ENCODE peak calls at places on chromosomes 11 and 22, in five cellular contexts. K, Y, V, A and U are unnamed samples. For H3K4me1, the result is how much of the 10 kb centered on the place peaks cover.

GRCh38 chr22:24059121-24059520 is 48.0 kb downstream of the CABIN1 start:
- DNase-seq in K (no peak), Y (no peak), V (no peak), A (no peak), U (no peak)

GRCh38 chr11:64285885-64286800 is 495 bp downstream of the GPR137 start:
- DNase-seq in K (peak), Y (peak), V (no peak), A (no peak), U (peak)

GRCh38 chr11:125078516-125079140 is 15.5 kb downstream of the SLC37A2 start:
- DNase-seq in K (no peak), Y (no peak), V (no peak), A (no peak), U (no peak)

GRCh38 chr11:17352925-17353227 is 1.3 kb downstream of the NCR3LG1 start:
- DNase-seq in K (peak), Y (peak), V (peak), A (peak), U (peak)

GRCh38 chr11:112174789-112175595 is at the start of gene BCO2:
- DNase-seq in K (peak), Y (peak), V (peak), A (peak), U (peak)

GRCh38 chr11:78325274-78325781 is 92.3 kb downstream of the GAB2 start:
- DNase-seq in K (no peak), Y (no peak), V (peak), A (no peak), U (no peak)

GRCh38 chr11:93921695-93922468 is 71.5 kb upstream of the VSTM5 start:
- DNase-seq in K (peak), Y (peak), V (peak), A (peak), U (no peak)

GRCh38 chr22:50086526-50086925 is 1.3 kb upstream of the MLC1 start:
- DNase-seq in K (no peak), Y (no peak), V (no peak), A (no peak), U (no peak)

DNA sequence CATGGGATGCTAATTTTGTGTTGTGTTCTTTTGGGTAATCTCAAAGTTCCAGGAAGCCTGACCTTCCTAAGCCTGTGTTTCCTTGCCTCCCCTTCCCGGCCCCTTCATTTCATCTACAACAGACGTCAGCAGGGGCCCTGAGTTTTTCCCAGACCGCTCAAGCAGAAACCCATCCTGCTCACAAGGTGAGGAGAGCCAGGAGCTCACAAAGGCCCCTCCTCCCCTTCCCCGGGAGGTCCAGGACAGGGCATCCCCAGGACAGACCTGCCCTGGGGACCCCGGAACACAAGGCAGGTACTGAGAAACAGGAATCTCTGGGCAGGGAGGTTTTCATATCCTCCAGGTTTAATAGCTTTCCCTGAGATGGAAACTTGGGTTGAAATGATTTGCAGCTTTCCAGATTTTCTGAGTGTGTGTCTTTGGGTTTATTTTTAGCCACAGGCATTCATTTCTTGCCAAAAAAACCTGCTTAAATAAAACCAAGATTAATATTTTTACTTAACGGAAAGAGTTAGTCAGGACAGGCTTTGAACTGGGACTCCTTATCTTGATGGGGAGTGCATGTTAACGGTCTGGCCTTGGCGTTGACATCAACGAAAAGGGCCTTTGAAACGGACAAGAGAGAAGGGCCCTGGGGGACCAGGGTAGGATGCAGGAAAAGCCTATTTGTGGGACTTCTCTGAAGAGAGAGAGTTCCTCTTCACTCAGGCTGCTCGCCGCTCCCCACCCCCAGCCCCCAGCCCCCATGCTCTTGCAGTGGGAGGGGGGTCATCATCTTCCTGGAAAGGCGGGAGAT is 38.5 kb downstream of the TIMP3 start:
- DNase-seq in K (no peak), Y (no peak), V (no peak), A (no peak), U (no peak)
- H3K27ac ChIP-seq in K (peak), Y (no peak), V (no peak), A (peak), U (peak)

DNA sequence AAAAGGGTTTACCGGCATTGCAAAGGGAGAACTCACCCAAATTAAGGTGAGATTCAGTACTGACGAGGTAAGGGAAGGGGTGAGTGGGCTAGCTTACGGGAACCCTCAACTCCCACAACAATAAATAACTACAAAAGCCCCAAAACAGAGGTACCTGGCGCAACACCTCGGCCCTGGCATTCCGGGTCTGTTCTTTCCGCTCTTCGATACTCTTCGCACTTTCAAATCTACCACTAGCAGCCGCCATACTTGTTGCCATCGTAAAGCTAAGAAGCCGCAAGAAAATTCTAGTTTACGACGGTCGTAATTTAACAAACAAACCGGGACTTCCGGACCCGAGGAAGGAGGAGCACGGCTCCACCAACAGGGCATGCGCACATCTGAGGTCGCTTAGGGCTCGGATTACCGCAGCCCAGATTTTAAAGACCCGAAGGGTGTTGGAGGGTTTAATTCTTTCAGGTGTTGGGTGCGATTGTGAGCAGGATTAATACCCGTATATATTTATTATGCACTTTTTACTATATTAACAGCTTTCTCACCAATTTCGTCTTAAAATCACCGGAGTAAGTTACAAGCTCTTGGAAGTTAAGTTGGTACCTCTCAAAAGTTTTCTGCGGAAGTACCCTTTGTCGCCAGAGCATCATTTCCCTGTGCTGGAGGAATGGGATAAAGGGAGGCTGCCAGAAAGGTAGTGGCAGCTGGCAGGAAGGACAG is at the start of gene CWF19L2:
- DNase-seq in K (peak), Y (peak), V (peak), A (peak), U (peak)
- TF ChIP-seq POLR2A in K (peak), Y (peak), V (peak), A (no peak), U (no peak)

DNA sequence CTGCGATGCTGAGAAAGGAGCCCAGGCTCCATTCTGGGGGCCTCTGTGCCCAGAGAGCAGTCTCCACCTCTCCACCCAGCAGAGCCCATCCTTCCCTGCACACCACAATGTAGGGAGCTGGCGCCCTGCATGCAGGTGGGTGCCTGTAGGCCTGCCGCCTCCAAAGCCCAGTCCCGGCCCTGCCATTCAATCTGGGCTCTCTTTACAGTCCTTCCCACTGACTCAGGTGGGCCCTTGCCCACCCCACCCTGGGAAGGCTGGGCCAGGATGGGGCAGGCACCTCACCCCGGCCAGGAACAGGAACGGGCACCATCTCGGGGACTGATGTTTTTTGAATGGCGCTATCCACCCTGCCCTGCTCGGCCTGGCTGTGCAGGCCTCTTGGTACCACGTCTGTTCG is 98.6 kb downstream of the MORC2 start:
- DNase-seq in K (no peak), Y (no peak), V (no peak), A (no peak), U (peak)
- H3K4me1 ChIP-seq in K (under half), Y (under half), V (under half), A (under half), U (under half)

GRCh38 chr11:86802146-86802545 is 1.8 kb downstream of the PRSS23 start:
- DNase-seq in K (no peak), Y (no peak), V (no peak), A (no peak), U (no peak)

GRCh38 chr11:86800076-86800955 is at the start of gene PRSS23:
- DNase-seq in K (peak), Y (peak), V (peak), A (peak), U (peak)

GRCh38 chr11:86798988-86799387 is 1.4 kb upstream of the PRSS23 start:
- DNase-seq in K (no peak), Y (no peak), V (no peak), A (no peak), U (no peak)

GRCh38 chr11:86800956-86801264 is 568 bp downstream of the PRSS23 start:
- DNase-seq in K (no peak), Y (no peak), V (no peak), A (no peak), U (no peak)

GRCh38 chr11:86799680-86800075 is 664 bp upstream of the PRSS23 start:
- DNase-seq in K (no peak), Y (no peak), V (no peak), A (no peak), U (no peak)
- H3K27ac ChIP-seq in K (peak), Y (peak), V (no peak), A (peak), U (peak)

DNA sequence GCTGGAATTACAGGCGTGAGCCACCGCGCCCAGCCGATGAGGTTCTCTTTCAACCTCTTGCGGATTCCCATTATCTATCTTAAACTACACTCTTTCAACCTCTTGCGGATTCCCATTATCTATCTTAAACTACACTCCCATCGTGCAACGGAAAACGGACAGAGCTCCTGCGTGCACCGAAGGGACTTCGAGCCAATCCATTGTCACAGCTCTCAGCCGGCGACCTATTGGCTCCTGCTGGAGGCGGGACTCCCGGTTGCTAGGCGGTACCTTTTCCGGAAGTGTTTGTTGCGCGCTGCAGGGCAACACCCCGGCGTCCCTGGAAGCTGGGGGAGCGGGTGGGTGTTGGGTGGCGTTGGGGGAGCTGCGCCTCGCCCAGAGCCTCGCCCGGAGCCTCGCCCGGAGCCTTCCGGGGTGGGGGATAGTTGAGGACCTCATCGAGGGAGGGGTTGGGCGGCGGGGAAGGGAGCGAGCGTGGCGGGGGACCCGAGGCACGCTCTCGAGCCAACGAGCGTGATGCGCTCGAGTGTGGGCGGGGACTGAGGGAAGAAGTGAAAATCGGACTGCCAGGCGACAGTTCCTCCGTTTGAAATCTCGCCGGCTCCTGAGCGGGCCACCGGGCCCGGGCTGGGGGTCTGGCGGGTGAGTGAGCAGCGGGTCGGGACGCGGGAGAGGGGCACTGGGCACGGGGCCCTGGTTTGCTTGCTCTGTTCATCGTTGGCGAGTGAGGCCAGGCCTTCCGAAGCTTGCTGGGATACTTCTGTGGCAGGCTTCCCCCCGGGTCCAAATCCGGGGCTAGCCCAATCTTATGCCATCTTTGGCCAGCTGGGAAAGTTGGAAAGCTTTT is at the start of gene CEP164:
- DNase-seq in K (peak), Y (peak), V (peak), A (peak), U (peak)
- TF ChIP-seq POLR2A in K (peak), Y (peak), V (peak), A (no peak), U (no peak)

DNA sequence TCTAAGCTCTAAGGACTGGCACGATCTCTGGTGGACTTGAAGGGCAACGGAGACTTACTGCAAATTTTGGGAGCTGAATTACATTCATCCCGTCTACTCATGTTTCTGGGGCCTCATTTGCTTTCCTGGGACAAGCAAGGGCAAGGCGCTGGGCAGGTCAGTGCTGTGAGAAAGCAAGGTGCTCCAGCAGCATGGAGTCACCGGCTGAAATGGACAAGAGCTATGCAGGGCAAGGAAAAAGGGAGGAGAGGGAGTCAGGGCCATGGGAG is 25.6 kb downstream of the FLI1 start:
- DNase-seq in K (no peak), Y (no peak), V (no peak), A (no peak), U (no peak)
- H3K4me1 ChIP-seq in K (under half), Y (under half), V (under half), A (under half), U (half or more)

GRCh38 chr11:19244084-19244483 is 3.3 kb upstream of the E2F8 start:
- DNase-seq in K (peak), Y (no peak), V (no peak), A (peak), U (no peak)

GRCh38 chr11:19243601-19244000 is 2.9 kb upstream of the E2F8 start:
- DNase-seq in K (no peak), Y (no peak), V (no peak), A (no peak), U (no peak)

GRCh38 chr11:19245351-19245750 is 4.6 kb upstream of the E2F8 start:
- DNase-seq in K (no peak), Y (no peak), V (no peak), A (no peak), U (no peak)

GRCh38 chr11:19244621-19245020 is 3.9 kb upstream of the E2F8 start:
- DNase-seq in K (no peak), Y (no peak), V (no peak), A (no peak), U (no peak)

GRCh38 chr11:19246816-19247215 is 6.1 kb upstream of the E2F8 start:
- DNase-seq in K (no peak), Y (no peak), V (no peak), A (no peak), U (no peak)
- H3K27ac ChIP-seq in K (no peak), Y (no peak), V (no peak), A (no peak), U (no peak)